ENCODE peak calls at places on chromosomes 3 and 15, in eight cellular contexts. One of them, this sample, is unnamed.

GRCh38 chr3:101381809-101382208 is 61.4 kb upstream of the IMPG2 start:
- DNase-seq in ovary: no peak
- DNase-seq in psoas muscle: no peak
- DNase-seq in tibial nerve: no peak
- DNase-seq in IMR-90: peak
- DNase-seq in mesendoderm: peak
- DNase-seq in tibial artery: no peak
- DNase-seq in CD8-positive, alpha-beta memory T cell: no peak
- DNase-seq in this sample: no peak

GRCh38 chr15:85155857-85156256 is 174.2 kb downstream of the PDE8A start:
- DNase-seq in mesendoderm: no peak
- DNase-seq in ovary: no peak
- DNase-seq in IMR-90: no peak
- DNase-seq in tibial artery: no peak
- DNase-seq in tibial nerve: no peak
- DNase-seq in CD8-positive, alpha-beta memory T cell: no peak
- DNase-seq in psoas muscle: no peak
- DNase-seq in this sample: no peak

GRCh38 chr3:66367979-66368378 is 132.8 kb downstream of the LRIG1 start:
- DNase-seq in IMR-90: no peak
- DNase-seq in psoas muscle: no peak
- DNase-seq in CD8-positive, alpha-beta memory T cell: no peak
- DNase-seq in ovary: no peak
- DNase-seq in tibial nerve: no peak
- DNase-seq in tibial artery: no peak
- DNase-seq in mesendoderm: no peak
- DNase-seq in this sample: no peak

GRCh38 chr3:33358172-33358781 is 81.0 kb downstream of the FBXL2 start:
- DNase-seq in CD8-positive, alpha-beta memory T cell: no peak
- DNase-seq in tibial artery: no peak
- DNase-seq in ovary: no peak
- DNase-seq in psoas muscle: no peak
- DNase-seq in mesendoderm: no peak
- DNase-seq in tibial nerve: no peak
- DNase-seq in IMR-90: no peak
- DNase-seq in this sample: no peak

GRCh38 chr15:98800437-98801233 is 152.3 kb downstream of the IGF1R start:
- DNase-seq in psoas muscle: peak
- DNase-seq in IMR-90: peak
- DNase-seq in CD8-positive, alpha-beta memory T cell: no peak
- DNase-seq in tibial nerve: no peak
- DNase-seq in ovary: peak
- DNase-seq in tibial artery: peak
- DNase-seq in mesendoderm: peak
- DNase-seq in this sample: peak

GRCh38 chr3:126258670-126259069 is 78.3 kb upstream of the ALDH1L1 start:
- DNase-seq in IMR-90: no peak
- DNase-seq in mesendoderm: peak
- DNase-seq in tibial nerve: no peak
- DNase-seq in CD8-positive, alpha-beta memory T cell: no peak
- DNase-seq in tibial artery: no peak
- DNase-seq in ovary: no peak
- DNase-seq in psoas muscle: peak
- DNase-seq in this sample: no peak

GRCh38 chr3:11118181-11118682 is 36.1 kb upstream of the HRH1 start:
- DNase-seq in CD8-positive, alpha-beta memory T cell: no peak
- DNase-seq in tibial nerve: no peak
- DNase-seq in ovary: no peak
- DNase-seq in psoas muscle: no peak
- DNase-seq in IMR-90: peak
- DNase-seq in mesendoderm: no peak
- DNase-seq in tibial artery: no peak
- DNase-seq in this sample: no peak

GRCh38 chr15:41011055-41011815 is 58.0 kb downstream of the CHAC1 start:
- DNase-seq in ovary: no peak
- DNase-seq in CD8-positive, alpha-beta memory T cell: no peak
- DNase-seq in IMR-90: peak
- DNase-seq in tibial nerve: no peak
- DNase-seq in tibial artery: no peak
- DNase-seq in mesendoderm: no peak
- DNase-seq in psoas muscle: no peak
- DNase-seq in this sample: no peak

GRCh38 chr3:134462236-134463059 is 23.3 kb downstream of the ANAPC13 start:
- DNase-seq in tibial nerve: no peak
- DNase-seq in psoas muscle: no peak
- DNase-seq in IMR-90: peak
- DNase-seq in ovary: no peak
- DNase-seq in mesendoderm: no peak
- DNase-seq in CD8-positive, alpha-beta memory T cell: no peak
- DNase-seq in tibial artery: no peak
- DNase-seq in this sample: no peak

GRCh38 chr3:179451335-179452165 is at the start of gene GNB4:
- DNase-seq in CD8-positive, alpha-beta memory T cell: peak
- DNase-seq in mesendoderm: peak
- DNase-seq in IMR-90: peak
- DNase-seq in tibial nerve: peak
- DNase-seq in ovary: peak
- DNase-seq in psoas muscle: peak
- DNase-seq in tibial artery: peak
- DNase-seq in this sample: peak

GRCh38 chr15:39365873-39366272 is 215.0 kb upstream of the THBS1 start:
- DNase-seq in mesendoderm: no peak
- DNase-seq in tibial nerve: no peak
- DNase-seq in ovary: no peak
- DNase-seq in psoas muscle: no peak
- DNase-seq in IMR-90: no peak
- DNase-seq in CD8-positive, alpha-beta memory T cell: no peak
- DNase-seq in tibial artery: no peak
- DNase-seq in this sample: no peak

GRCh38 chr3:139319428-139320402 is 24.1 kb upstream of the MRPS22 start:
- DNase-seq in IMR-90: no peak
- DNase-seq in ovary: no peak
- DNase-seq in psoas muscle: no peak
- DNase-seq in tibial nerve: no peak
- DNase-seq in tibial artery: no peak
- DNase-seq in CD8-positive, alpha-beta memory T cell: no peak
- DNase-seq in mesendoderm: peak
- DNase-seq in this sample: no peak

GRCh38 chr3:128488995-128489859 is 3.8 kb downstream of the GATA2 start:
- DNase-seq in tibial artery: no peak
- DNase-seq in ovary: peak
- DNase-seq in tibial nerve: no peak
- DNase-seq in psoas muscle: no peak
- DNase-seq in IMR-90: no peak
- DNase-seq in mesendoderm: peak
- DNase-seq in CD8-positive, alpha-beta memory T cell: peak
- DNase-seq in this sample: no peak

GRCh38 chr15:42156266-42156922 is at the start of gene PLA2G4F:
- DNase-seq in tibial artery: no peak
- DNase-seq in tibial nerve: no peak
- DNase-seq in CD8-positive, alpha-beta memory T cell: no peak
- DNase-seq in IMR-90: no peak
- DNase-seq in mesendoderm: peak
- DNase-seq in psoas muscle: peak
- DNase-seq in ovary: no peak
- DNase-seq in this sample: peak

GRCh38 chr15:79117442-79118204 is 27.0 kb upstream of the RASGRF1 start:
- DNase-seq in ovary: no peak
- DNase-seq in IMR-90: no peak
- DNase-seq in CD8-positive, alpha-beta memory T cell: no peak
- DNase-seq in psoas muscle: no peak
- DNase-seq in mesendoderm: no peak
- DNase-seq in tibial artery: no peak
- DNase-seq in tibial nerve: no peak
- DNase-seq in this sample: no peak

GRCh38 chr15:71575474-71576045 is 234.8 kb upstream of the NR2E3 start:
- DNase-seq in tibial artery: no peak
- DNase-seq in psoas muscle: no peak
- DNase-seq in IMR-90: no peak
- DNase-seq in tibial nerve: no peak
- DNase-seq in ovary: no peak
- DNase-seq in CD8-positive, alpha-beta memory T cell: no peak
- DNase-seq in mesendoderm: no peak
- DNase-seq in this sample: no peak

GRCh38 chr3:71150293-71150954 is 433.1 kb downstream of the FOXP1 start:
- DNase-seq in tibial artery: no peak
- DNase-seq in tibial nerve: no peak
- DNase-seq in CD8-positive, alpha-beta memory T cell: no peak
- DNase-seq in ovary: no peak
- DNase-seq in IMR-90: peak
- DNase-seq in psoas muscle: no peak
- DNase-seq in mesendoderm: no peak
- DNase-seq in this sample: no peak

GRCh38 chr3:50126287-50127211 is 28.6 kb upstream of the SEMA3F start:
- DNase-seq in tibial nerve: no peak
- DNase-seq in mesendoderm: peak
- DNase-seq in psoas muscle: peak
- DNase-seq in ovary: no peak
- DNase-seq in tibial artery: no peak
- DNase-seq in IMR-90: peak
- DNase-seq in CD8-positive, alpha-beta memory T cell: no peak
- DNase-seq in this sample: no peak

GRCh38 chr15:91668370-91668769 is 185.1 kb upstream of the SLCO3A1 start:
- DNase-seq in tibial artery: no peak
- DNase-seq in ovary: no peak
- DNase-seq in psoas muscle: no peak
- DNase-seq in mesendoderm: peak
- DNase-seq in IMR-90: no peak
- DNase-seq in CD8-positive, alpha-beta memory T cell: no peak
- DNase-seq in tibial nerve: no peak
- DNase-seq in this sample: no peak

GRCh38 chr15:44735482-44736260 is 657 bp upstream of the TRIM69 start:
- DNase-seq in ovary: peak
- DNase-seq in CD8-positive, alpha-beta memory T cell: peak
- DNase-seq in tibial artery: peak
- DNase-seq in IMR-90: peak
- DNase-seq in tibial nerve: peak
- DNase-seq in mesendoderm: peak
- DNase-seq in psoas muscle: peak
- DNase-seq in this sample: peak

GRCh38 chr3:127431066-127431465 is 143.2 kb upstream of the PRR20G start:
- DNase-seq in tibial artery: no peak
- DNase-seq in tibial nerve: no peak
- DNase-seq in mesendoderm: no peak
- DNase-seq in ovary: no peak
- DNase-seq in CD8-positive, alpha-beta memory T cell: no peak
- DNase-seq in IMR-90: no peak
- DNase-seq in psoas muscle: no peak
- DNase-seq in this sample: no peak

GRCh38 chr15:66131200-66131599 is 122.3 kb downstream of the MEGF11 start:
- DNase-seq in tibial artery: no peak
- DNase-seq in mesendoderm: no peak
- DNase-seq in tibial nerve: no peak
- DNase-seq in CD8-positive, alpha-beta memory T cell: no peak
- DNase-seq in IMR-90: no peak
- DNase-seq in psoas muscle: no peak
- DNase-seq in ovary: no peak
- DNase-seq in this sample: no peak

GRCh38 chr3:129688310-129688895 is 81.9 kb upstream of the PLXND1 start:
- DNase-seq in tibial nerve: peak
- DNase-seq in CD8-positive, alpha-beta memory T cell: no peak
- DNase-seq in mesendoderm: peak
- DNase-seq in IMR-90: peak
- DNase-seq in psoas muscle: peak
- DNase-seq in tibial artery: peak
- DNase-seq in ovary: peak
- DNase-seq in this sample: peak

GRCh38 chr3:42369832-42370231 is 40.6 kb downstream of the LYZL4 start:
- DNase-seq in mesendoderm: peak
- DNase-seq in ovary: no peak
- DNase-seq in psoas muscle: no peak
- DNase-seq in IMR-90: no peak
- DNase-seq in CD8-positive, alpha-beta memory T cell: no peak
- DNase-seq in tibial nerve: no peak
- DNase-seq in tibial artery: no peak
- DNase-seq in this sample: no peak
- H3K27ac ChIP-seq in mesendoderm: no peak
- H3K27ac ChIP-seq in ovary: no peak
- H3K27ac ChIP-seq in psoas muscle: no peak
- H3K27ac ChIP-seq in IMR-90: no peak
- H3K27ac ChIP-seq in CD8-positive, alpha-beta memory T cell: no peak
- H3K27ac ChIP-seq in tibial nerve: no peak
- H3K27ac ChIP-seq in tibial artery: no peak
- H3K27ac ChIP-seq in this sample: peak

GRCh38 chr3:57446318-57446841 is 97.8 kb downstream of the DNAH12 start:
- DNase-seq in ovary: no peak
- DNase-seq in mesendoderm: no peak
- DNase-seq in tibial nerve: no peak
- DNase-seq in CD8-positive, alpha-beta memory T cell: no peak
- DNase-seq in tibial artery: no peak
- DNase-seq in psoas muscle: no peak
- DNase-seq in IMR-90: no peak
- DNase-seq in this sample: no peak
- H3K27ac ChIP-seq in ovary: no peak
- H3K27ac ChIP-seq in mesendoderm: no peak
- H3K27ac ChIP-seq in tibial nerve: no peak
- H3K27ac ChIP-seq in CD8-positive, alpha-beta memory T cell: no peak
- H3K27ac ChIP-seq in tibial artery: no peak
- H3K27ac ChIP-seq in psoas muscle: no peak
- H3K27ac ChIP-seq in IMR-90: no peak
- H3K27ac ChIP-seq in this sample: no peak

GRCh38 chr3:147419062-147419701 is 10.0 kb downstream of the ZIC1 start:
- DNase-seq in tibial artery: no peak
- DNase-seq in psoas muscle: peak
- DNase-seq in CD8-positive, alpha-beta memory T cell: no peak
- DNase-seq in IMR-90: peak
- DNase-seq in tibial nerve: no peak
- DNase-seq in mesendoderm: peak
- DNase-seq in ovary: peak
- DNase-seq in this sample: no peak

GRCh38 chr3:147418352-147418751 is 9.2 kb downstream of the ZIC1 start:
- DNase-seq in IMR-90: no peak
- DNase-seq in mesendoderm: no peak
- DNase-seq in psoas muscle: no peak
- DNase-seq in CD8-positive, alpha-beta memory T cell: no peak
- DNase-seq in ovary: no peak
- DNase-seq in tibial artery: no peak
- DNase-seq in tibial nerve: no peak
- DNase-seq in this sample: no peak

GRCh38 chr3:147421184-147421912 is 12.2 kb downstream of the ZIC1 start:
- DNase-seq in tibial artery: no peak
- DNase-seq in CD8-positive, alpha-beta memory T cell: no peak
- DNase-seq in IMR-90: no peak
- DNase-seq in ovary: no peak
- DNase-seq in tibial nerve: no peak
- DNase-seq in mesendoderm: peak
- DNase-seq in psoas muscle: no peak
- DNase-seq in this sample: no peak

GRCh38 chr3:147420361-147421183 is 11.4 kb downstream of the ZIC1 start:
- DNase-seq in IMR-90: no peak
- DNase-seq in psoas muscle: no peak
- DNase-seq in tibial artery: no peak
- DNase-seq in CD8-positive, alpha-beta memory T cell: no peak
- DNase-seq in ovary: no peak
- DNase-seq in mesendoderm: peak
- DNase-seq in tibial nerve: no peak
- DNase-seq in this sample: no peak

GRCh38 chr3:147419731-147420360 is 10.7 kb downstream of the ZIC1 start:
- DNase-seq in ovary: no peak
- DNase-seq in tibial nerve: no peak
- DNase-seq in psoas muscle: no peak
- DNase-seq in mesendoderm: no peak
- DNase-seq in CD8-positive, alpha-beta memory T cell: no peak
- DNase-seq in tibial artery: no peak
- DNase-seq in IMR-90: no peak
- DNase-seq in this sample: no peak
- H3K27ac ChIP-seq in ovary: no peak
- H3K27ac ChIP-seq in tibial nerve: no peak
- H3K27ac ChIP-seq in psoas muscle: peak
- H3K27ac ChIP-seq in mesendoderm: no peak
- H3K27ac ChIP-seq in CD8-positive, alpha-beta memory T cell: no peak
- H3K27ac ChIP-seq in tibial artery: no peak
- H3K27ac ChIP-seq in IMR-90: no peak
- H3K27ac ChIP-seq in this sample: no peak

GRCh38 chr3:144966560-144966959 is 994.9 kb downstream of the DIPK2A start:
- DNase-seq in tibial artery: no peak
- DNase-seq in CD8-positive, alpha-beta memory T cell: no peak
- DNase-seq in tibial nerve: no peak
- DNase-seq in ovary: no peak
- DNase-seq in mesendoderm: no peak
- DNase-seq in IMR-90: no peak
- DNase-seq in psoas muscle: no peak
- DNase-seq in this sample: no peak
- H3K27ac ChIP-seq in tibial artery: no peak
- H3K27ac ChIP-seq in CD8-positive, alpha-beta memory T cell: no peak
- H3K27ac ChIP-seq in tibial nerve: no peak
- H3K27ac ChIP-seq in ovary: no peak
- H3K27ac ChIP-seq in mesendoderm: no peak
- H3K27ac ChIP-seq in IMR-90: no peak
- H3K27ac ChIP-seq in psoas muscle: no peak
- H3K27ac ChIP-seq in this sample: no peak

This sample was measured in transverse colon.